ENCODE peak calls at places on chromosomes 3 and 15, in seven cellular contexts. H, Q, S, P, W, E and N are unnamed samples.
A peak's percentile ranks its signal among the peaks of the same experiment; 100 is the strongest.

GRCh38 chr15:35674873-35675781 is 129.2 kb upstream of the DPH6 start:
- DNase-seq in H (no peak), Q (peak; percentile 42), S (no peak), P (no peak), W (no peak), E (peak; percentile 12), N (no peak)

GRCh38 chr3:13034861-13035260 is 38.4 kb downstream of the IQSEC1 start:
- DNase-seq in H (no peak), Q (no peak), S (no peak), P (no peak), W (no peak), E (no peak), N (no peak)

GRCh38 chr3:133037440-133037839 is 751 bp upstream of the TMEM108 start:
- DNase-seq in H (no peak), Q (no peak), S (no peak), P (no peak), W (no peak), E (no peak), N (no peak)

GRCh38 chr3:187669675-187670504 is at the start of gene SST:
- DNase-seq in H (no peak), Q (no peak), S (no peak), P (peak; percentile 85), W (peak; percentile 16), E (no peak), N (peak; percentile 70)

GRCh38 chr15:40128746-40129660 is 20.3 kb upstream of the BMF start:
- DNase-seq in H (no peak), Q (no peak), S (no peak), P (no peak), W (no peak), E (no peak), N (no peak)

GRCh38 chr3:165185707-165186327 is 10.4 kb downstream of the SLITRK3 start:
- DNase-seq in H (peak; percentile 67), Q (peak; percentile 64), S (peak; percentile 44), P (peak; percentile 53), W (peak; percentile 55), E (peak; percentile 0), N (peak; percentile 85)

GRCh38 chr3:114896978-114897377 is 250.1 kb downstream of the ZBTB20 start:
- DNase-seq in H (no peak), Q (no peak), S (no peak), P (no peak), W (no peak), E (no peak), N (no peak)

GRCh38 chr3:156180077-156180476 is 59.7 kb downstream of the KCNAB1 start:
- DNase-seq in H (no peak), Q (no peak), S (no peak), P (no peak), W (no peak), E (no peak), N (no peak)

GRCh38 chr3:59920801-59921200 is 871.0 kb upstream of the CFAP20DC start:
- DNase-seq in H (no peak), Q (no peak), S (no peak), P (no peak), W (no peak), E (no peak), N (no peak)

GRCh38 chr15:98794211-98794610 is 145.9 kb downstream of the IGF1R start:
- DNase-seq in H (no peak), Q (no peak), S (no peak), P (no peak), W (no peak), E (no peak), N (no peak)

GRCh38 chr3:179037361-179037760 is 34.2 kb downstream of the ZMAT3 start:
- DNase-seq in H (no peak), Q (no peak), S (no peak), P (no peak), W (no peak), E (no peak), N (peak; percentile 76)

GRCh38 chr15:80778964-80779657 is at the start of gene CEMIP:
- DNase-seq in H (peak; percentile 33), Q (peak; percentile 94), S (peak; percentile 77), P (peak; percentile 96), W (peak; percentile 71), E (no peak), N (peak; percentile 81)

GRCh38 chr3:88596451-88596850 is 446.7 kb downstream of the C3orf38 start:
- DNase-seq in H (no peak), Q (no peak), S (no peak), P (no peak), W (no peak), E (no peak), N (no peak)

GRCh38 chr15:67680645-67681044 is 138.1 kb downstream of the MAP2K5 start:
- DNase-seq in H (no peak), Q (peak; percentile 2), S (no peak), P (no peak), W (no peak), E (no peak), N (no peak)

GRCh38 chr15:64029111-64029510 is 17.2 kb downstream of the DAPK2 start:
- DNase-seq in H (no peak), Q (no peak), S (no peak), P (no peak), W (no peak), E (no peak), N (no peak)

GRCh38 chr15:81327526-81327925 is 3.6 kb upstream of the STARD5 start:
- DNase-seq in H (no peak), Q (no peak), S (no peak), P (no peak), W (no peak), E (no peak), N (no peak)

GRCh38 chr3:141442421-141442820 is 44.4 kb upstream of the RASA2 start:
- DNase-seq in H (no peak), Q (no peak), S (no peak), P (no peak), W (no peak), E (no peak), N (no peak)

GRCh38 chr3:31105011-31105410 is 210.6 kb upstream of the GADL1 start:
- DNase-seq in H (no peak), Q (no peak), S (no peak), P (no peak), W (no peak), E (no peak), N (no peak)

GRCh38 chr3:37945803-37946530 is 44.6 kb upstream of the VILL start:
- DNase-seq in H (peak; percentile 67), Q (peak; percentile 89), S (no peak), P (peak; percentile 42), W (no peak), E (no peak), N (peak; percentile 67)

GRCh38 chr3:94301346-94301745 is 238.5 kb downstream of the NSUN3 start:
- DNase-seq in H (no peak), Q (no peak), S (no peak), P (no peak), W (no peak), E (no peak), N (no peak)

GRCh38 chr15:61923173-61923572 is 137.1 kb downstream of the VPS13C start:
- DNase-seq in H (no peak), Q (no peak), S (no peak), P (no peak), W (no peak), E (no peak), N (no peak)

GRCh38 chr3:143445118-143445517 is 325.5 kb downstream of the CHST2 start:
- DNase-seq in H (no peak), Q (no peak), S (no peak), P (no peak), W (no peak), E (peak; percentile 43), N (no peak)

GRCh38 chr3:179624471-179624870 is 19.9 kb downstream of the NDUFB5 start:
- DNase-seq in H (no peak), Q (no peak), S (no peak), P (no peak), W (no peak), E (no peak), N (no peak)

GRCh38 chr15:87576486-87577176 is 679.9 kb downstream of the NTRK3 start:
- DNase-seq in H (no peak), Q (no peak), S (no peak), P (no peak), W (no peak), E (no peak), N (peak; percentile 38)
- TF ChIP-seq JUND in H (no peak), Q (no peak), S (no peak), P (no peak), W (no peak), E (no peak), N (no peak)

GRCh38 chr3:184325715-184326114 is 11.3 kb downstream of the EIF4G1 start:
- DNase-seq in H (no peak), Q (peak; percentile 5), S (no peak), P (no peak), W (no peak), E (no peak), N (no peak)
- TF ChIP-seq JUND in H (no peak), Q (no peak), S (no peak), P (no peak), W (no peak), E (no peak), N (no peak)

GRCh38 chr3:55269096-55269495 is 218.0 kb downstream of the WNT5A start:
- DNase-seq in H (no peak), Q (no peak), S (no peak), P (no peak), W (no peak), E (no peak), N (no peak)
- TF ChIP-seq JUND in H (no peak), Q (no peak), S (no peak), P (no peak), W (no peak), E (no peak), N (no peak)

GRCh38 chr15:47337106-47337505 is 380.2 kb upstream of the SEMA6D start:
- DNase-seq in H (no peak), Q (no peak), S (no peak), P (no peak), W (no peak), E (no peak), N (no peak)
- TF ChIP-seq JUND in H (no peak), Q (no peak), S (no peak), P (no peak), W (no peak), E (no peak), N (no peak)

DNA sequence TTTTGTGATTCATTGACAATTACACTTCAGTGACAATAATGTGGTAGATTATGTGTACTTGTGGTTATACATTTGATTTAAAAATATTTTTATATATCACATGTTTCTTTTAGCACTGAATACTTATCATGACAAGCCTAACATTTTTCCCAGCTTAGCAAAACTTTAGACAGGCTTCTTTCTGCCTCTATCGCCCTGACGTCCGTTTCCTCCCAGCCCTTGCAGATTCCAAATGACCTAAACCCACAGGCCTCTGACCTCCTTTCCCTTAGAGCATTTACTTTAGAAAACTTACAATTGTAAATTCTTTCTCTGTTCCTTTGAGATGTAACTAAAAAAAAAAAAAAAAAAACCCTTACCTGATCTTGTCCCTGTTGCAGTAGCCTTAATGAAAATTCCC is 326.1 kb downstream of the UNC13C start:
- DNase-seq in H (no peak), Q (no peak), S (no peak), P (no peak), W (no peak), E (no peak), N (no peak)
- TF ChIP-seq JUND in H (no peak), Q (no peak), S (no peak), P (no peak), W (no peak), E (no peak), N (no peak)

DNA sequence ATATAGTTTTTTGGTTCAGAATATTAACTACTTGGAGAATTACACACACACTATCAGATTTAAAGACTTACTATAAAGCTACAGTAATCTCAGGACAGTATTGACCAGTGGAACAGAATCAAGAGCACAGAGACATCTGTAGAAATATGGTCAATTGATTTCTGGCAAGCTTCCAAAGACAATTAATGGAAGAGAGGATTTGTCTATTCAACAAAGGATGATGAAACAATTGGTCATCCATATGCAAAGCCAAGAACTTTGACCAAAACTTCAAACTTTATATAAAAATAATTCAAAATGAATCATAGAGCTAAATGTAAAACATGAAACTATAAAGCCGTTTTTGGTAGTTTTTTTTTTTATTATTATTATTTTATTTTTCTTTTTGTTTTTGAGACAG is 29.8 kb upstream of the MB21D2 start:
- DNase-seq in H (no peak), Q (no peak), S (no peak), P (no peak), W (no peak), E (no peak), N (no peak)
- TF ChIP-seq JUND in H (no peak), Q (no peak), S (no peak), P (no peak), W (no peak), E (no peak), N (no peak)